ENCODE peak calls at places on chromosome 21, in seven cellular contexts. C, E, A, B, K, J and V are unnamed samples.

GRCh38 chr21:30710499-30710898 is 8.1 kb downstream of the KRTAP21-3 start:
- DNase-seq in C (no peak), E (peak), K (no peak), B (no peak), J (no peak), A (no peak), V (no peak)

GRCh38 chr21:46144464-46145070 is 10.8 kb downstream of the FTCD start:
- DNase-seq in B (no peak), J (no peak), K (no peak), A (no peak), C (no peak), E (no peak), V (no peak)

GRCh38 chr21:41497008-41497407 is 10.9 kb downstream of the TMPRSS2 start:
- DNase-seq in J (no peak), B (no peak), A (no peak), C (no peak), K (no peak), E (no peak), V (no peak)

GRCh38 chr21:43034098-43034497 is 41.5 kb downstream of the CBS start:
- DNase-seq in A (no peak), J (no peak), C (no peak), E (no peak), K (no peak), B (no peak), V (no peak)

GRCh38 chr21:45513741-45514310 is 28.4 kb downstream of the SLC19A1 start:
- DNase-seq in A (no peak), E (no peak), J (no peak), C (no peak), K (no peak), B (no peak), V (no peak)

GRCh38 chr21:42381347-42381984 is 14.4 kb downstream of the TMPRSS3 start:
- DNase-seq in K (peak), B (no peak), C (no peak), E (no peak), A (peak), J (peak), V (peak)

GRCh38 chr21:26028183-26028582 is 142.4 kb downstream of the APP start:
- DNase-seq in C (no peak), K (no peak), J (no peak), B (no peak), A (no peak), E (no peak), V (no peak)

GRCh38 chr21:45876381-45877159 is 105.0 kb upstream of the COL6A1 start:
- DNase-seq in A (no peak), C (no peak), K (no peak), J (peak), B (peak), E (no peak), V (no peak)

GRCh38 chr21:38486221-38486620 is 12.1 kb downstream of the ERG start:
- DNase-seq in B (no peak), A (no peak), K (no peak), E (no peak), J (no peak), C (no peak), V (no peak)

GRCh38 chr21:34022557-34023335 is 50.6 kb upstream of the MRPS6 start:
- DNase-seq in K (peak), J (peak), A (no peak), E (no peak), B (no peak), C (peak), V (no peak)

GRCh38 chr21:31801551-31802234 is 69.8 kb upstream of the SCAF4 start:
- DNase-seq in B (no peak), J (no peak), C (no peak), K (no peak), A (no peak), E (no peak), V (no peak)

GRCh38 chr21:33828083-33828482 is 87.5 kb downstream of the ATP5PO start:
- DNase-seq in A (no peak), B (no peak), C (no peak), J (no peak), E (no peak), K (no peak), V (no peak)

GRCh38 chr21:16709866-16710550 is 802.8 kb upstream of the CXADR start:
- DNase-seq in A (no peak), K (no peak), C (no peak), E (no peak), J (peak), B (no peak), V (no peak)

GRCh38 chr21:45152265-45152746 is 77.9 kb downstream of the ADARB1 start:
- DNase-seq in C (peak), A (peak), E (no peak), J (peak), K (peak), B (peak), V (peak)

GRCh38 chr21:39474545-39474944 is 22.8 kb downstream of the SH3BGR start:
- DNase-seq in B (no peak), E (no peak), J (no peak), K (no peak), C (no peak), A (no peak), V (no peak)